ENCODE peak calls at places on chromosomes 6 and 20, in nine cellular contexts. A, N, U, P, O, L, Q, T and B are unnamed samples.

GRCh38 chr20:41390889-41391288 is 24.3 kb upstream of the EMILIN3 start:
- DNase-seq in O (no peak), N (no peak), Q (no peak), P (no peak), A (no peak), U (no peak), T (no peak), L (no peak), B (no peak)

GRCh38 chr20:728022-728944 is 40.0 kb downstream of the SLC52A3 start:
- DNase-seq in N (peak), Q (peak), P (no peak), A (no peak), O (peak), U (peak), L (peak), T (peak), B (peak)

GRCh38 chr6:84466521-84466920 is 239.1 kb upstream of the CEP162 start:
- DNase-seq in T (peak), U (no peak), Q (no peak), O (no peak), N (no peak), A (peak), P (no peak), L (no peak), B (peak)

GRCh38 chr6:43848992-43849391 is 79.0 kb downstream of the VEGFA start:
- DNase-seq in A (no peak), P (no peak), T (no peak), O (no peak), U (no peak), Q (no peak), N (no peak), L (no peak), B (no peak)

GRCh38 chr6:74598473-74599393 is 607.1 kb downstream of the COL12A1 start:
- DNase-seq in Q (no peak), A (peak), U (no peak), N (no peak), P (no peak), L (no peak), O (peak), T (no peak), B (no peak)

GRCh38 chr6:52074155-52074554 is 13.3 kb downstream of the PKHD1 start:
- DNase-seq in T (no peak), N (no peak), P (no peak), A (no peak), L (no peak), O (no peak), Q (no peak), U (no peak), B (no peak)

GRCh38 chr6:5457983-5458683 is 196.8 kb downstream of the FARS2 start:
- DNase-seq in U (no peak), Q (peak), O (no peak), T (no peak), P (no peak), L (no peak), A (peak), N (no peak), B (no peak)

GRCh38 chr6:41780623-41781301 is at the start of gene PRICKLE4:
- DNase-seq in Q (peak), O (no peak), T (peak), A (no peak), U (peak), N (peak), P (peak), L (no peak), B (peak)

GRCh38 chr6:40733290-40733689 is 146.1 kb upstream of the LRFN2 start:
- DNase-seq in P (no peak), O (no peak), A (no peak), L (no peak), U (no peak), Q (no peak), T (peak), N (no peak), B (no peak)

GRCh38 chr6:157339432-157339831 is 16.1 kb upstream of the TMEM242 start:
- DNase-seq in L (no peak), A (no peak), O (no peak), N (no peak), T (no peak), P (no peak), Q (no peak), U (no peak), B (no peak)
- TF ChIP-seq CTCF in L (no peak), A (peak), O (peak), N (no peak), T (no peak), P (no peak), Q (no peak), U (no peak), B (peak)

GRCh38 chr20:62346398-62347150 is 20.5 kb downstream of the LAMA5 start:
- DNase-seq in O (no peak), L (no peak), A (no peak), N (no peak), T (no peak), P (no peak), Q (no peak), U (no peak), B (no peak)

GRCh38 chr20:62344782-62345181 is 22.3 kb downstream of the LAMA5 start:
- DNase-seq in O (peak), N (no peak), T (no peak), Q (no peak), L (no peak), A (no peak), P (no peak), U (no peak), B (no peak)

GRCh38 chr20:62342910-62343309 is 24.2 kb downstream of the LAMA5 start:
- DNase-seq in T (no peak), P (no peak), O (no peak), U (no peak), Q (no peak), L (no peak), A (no peak), N (no peak), B (no peak)

GRCh38 chr20:62345681-62346370 is 21.3 kb downstream of the LAMA5 start:
- DNase-seq in A (no peak), N (no peak), O (no peak), T (no peak), P (no peak), U (no peak), L (no peak), Q (no peak), B (no peak)

DNA sequence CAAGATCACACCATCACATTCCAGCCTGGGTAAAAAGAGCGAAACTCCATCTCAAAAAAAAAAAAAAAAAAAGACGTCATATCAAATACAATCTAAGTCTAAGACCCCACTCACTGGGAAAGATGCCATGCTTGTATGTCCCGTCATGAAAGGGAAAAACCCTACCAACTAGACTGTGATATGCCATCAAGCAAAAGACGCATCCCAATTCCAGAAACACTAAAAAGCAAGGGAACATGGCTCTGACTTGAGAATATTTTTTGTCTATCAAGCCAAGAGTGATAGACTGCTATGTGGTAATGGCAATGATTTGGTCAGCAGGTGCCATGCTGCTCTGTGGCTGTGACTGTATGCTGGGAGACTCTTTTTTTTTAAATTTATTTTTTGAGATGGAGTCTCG is 23.0 kb downstream of the LAMA5 start:
- DNase-seq in O (no peak), L (no peak), P (no peak), N (no peak), T (no peak), A (no peak), U (no peak), Q (no peak), B (no peak)
- TF ChIP-seq CTCF in O (no peak), L (no peak), P (no peak), N (no peak), T (no peak), A (no peak), U (no peak), Q (no peak), B (no peak)

DNA sequence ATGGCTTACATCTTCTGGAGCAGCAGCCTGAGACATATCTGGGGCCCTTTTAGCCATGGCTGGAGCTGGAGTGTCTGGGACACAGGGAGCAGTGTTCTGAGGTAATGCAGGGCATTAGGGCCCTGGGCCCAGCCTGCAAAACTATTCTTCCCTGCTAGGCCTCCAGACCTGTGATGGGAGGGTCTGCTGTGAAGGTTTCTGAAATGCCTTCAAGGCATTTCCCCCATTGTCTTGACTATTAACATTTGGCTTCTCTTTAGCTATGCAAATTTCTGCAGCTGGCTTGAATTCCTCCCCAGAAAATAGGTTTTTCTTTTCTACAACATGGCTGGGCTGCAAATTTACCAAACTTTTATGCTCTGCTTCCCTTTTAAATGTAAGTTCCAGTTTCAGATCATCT is 61.5 kb downstream of the EDN1 start:
- DNase-seq in A (no peak), Q (no peak), O (no peak), P (no peak), U (no peak), T (no peak), L (no peak), N (no peak), B (no peak)
- TF ChIP-seq CTCF in A (no peak), Q (no peak), O (no peak), P (no peak), U (no peak), T (no peak), L (no peak), N (no peak), B (no peak)

GRCh38 chr6:145137425-145137824 is 597.9 kb downstream of the EPM2A start:
- DNase-seq in L (no peak), N (no peak), A (no peak), U (no peak), P (no peak), T (peak), O (peak), Q (no peak), B (peak)
- TF ChIP-seq CTCF in L (peak), N (no peak), A (peak), U (peak), P (no peak), T (peak), O (no peak), Q (no peak), B (no peak)

DNA sequence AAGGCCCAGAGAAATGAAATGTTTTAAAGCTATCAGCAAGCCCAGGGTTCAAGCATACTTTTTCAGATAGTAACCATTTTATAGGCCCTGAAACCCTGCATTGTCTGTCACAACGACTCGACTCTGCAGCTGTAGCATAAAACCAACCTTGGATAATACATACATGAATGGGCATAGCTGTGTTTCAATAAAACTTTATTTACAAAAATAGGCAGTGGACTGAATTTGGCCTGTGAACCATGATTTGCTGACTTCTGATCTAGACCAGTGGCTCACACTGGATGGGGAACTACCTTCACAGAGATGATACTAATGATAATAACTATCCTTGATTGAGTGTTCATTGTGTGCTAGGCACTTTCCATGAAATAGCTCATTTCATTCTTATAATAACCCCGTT is 97.3 kb upstream of the ZNFX1 start:
- DNase-seq in Q (no peak), P (no peak), N (no peak), L (no peak), U (no peak), A (no peak), T (no peak), O (no peak), B (no peak)
- TF ChIP-seq CTCF in Q (no peak), P (no peak), N (no peak), L (no peak), U (no peak), A (no peak), T (no peak), O (no peak), B (no peak)

GRCh38 chr6:149197482-149197881 is 120.0 kb upstream of the TAB2 start:
- DNase-seq in T (no peak), U (no peak), N (no peak), O (no peak), P (no peak), A (no peak), L (no peak), Q (no peak), B (no peak)
- TF ChIP-seq CTCF in T (no peak), U (no peak), N (no peak), O (no peak), P (no peak), A (no peak), L (no peak), Q (no peak), B (no peak)

GRCh38 chr20:9172908-9173307 is 104.0 kb downstream of the PLCB4 start:
- DNase-seq in L (no peak), U (no peak), Q (no peak), O (no peak), N (no peak), A (no peak), P (no peak), T (peak), B (peak)
- TF ChIP-seq CTCF in L (no peak), U (peak), Q (no peak), O (no peak), N (no peak), A (peak), P (no peak), T (peak), B (peak)